ENCODE peak calls at places on chromosomes 11 and 22, in four cellular contexts. P is breast epithelium, A is esophagus squamous epithelium, W is small intestine. X is an unnamed sample. For H3K4me1, the result is how much of the 10 kb centered on the place peaks cover.

GRCh38 chr11:19577849-19578619 is 134.6 kb upstream of the NAV2 start:
- DNase-seq in P (no peak), W (no peak), A (no peak), X (peak)

GRCh38 chr22:23402275-23403151 is 177.6 kb downstream of the IGLL1 start:
- DNase-seq in P (peak), W (peak), A (no peak), X (no peak)

GRCh38 chr11:61657566-61657965 is 22.6 kb upstream of the DAGLA start:
- DNase-seq in A (no peak), W (no peak), P (peak), X (no peak)

GRCh38 chr11:19957301-19957985 is 202.8 kb downstream of the DBX1 start:
- DNase-seq in W (no peak), A (no peak), P (no peak), X (no peak)

GRCh38 chr22:42620084-42620483 is 5.4 kb upstream of the POLDIP3 start:
- DNase-seq in P (no peak), A (no peak), W (no peak), X (no peak)

GRCh38 chr11:62370743-62371440 is 33.6 kb downstream of the ASRGL1 start:
- DNase-seq in W (peak), P (no peak), A (no peak), X (no peak)

GRCh38 chr11:46917109-46918086 is 952 bp downstream of the LRP4 start:
- DNase-seq in A (no peak), W (peak), P (no peak), X (no peak)

GRCh38 chr22:24952837-24953293 is 349 bp downstream of the KIAA1671 start:
- DNase-seq in P (peak), A (no peak), W (peak), X (no peak)

GRCh38 chr11:88352139-88352538 is 14.6 kb upstream of the CTSC start:
- DNase-seq in P (no peak), A (no peak), W (no peak), X (no peak)

GRCh38 chr11:70210051-70210501 is 7.0 kb downstream of the FADD start:
- DNase-seq in P (no peak), A (no peak), W (no peak), X (no peak)

GRCh38 chr11:73200256-73200655 is 17.8 kb upstream of the P2RY2 start:
- DNase-seq in A (no peak), W (no peak), P (no peak), X (no peak)

GRCh38 chr11:30218278-30218677 is 12.5 kb upstream of the FSHB start:
- DNase-seq in A (no peak), W (no peak), P (no peak), X (no peak)

GRCh38 chr11:35261197-35261596 is 122.2 kb downstream of the CD44 start:
- DNase-seq in W (no peak), P (no peak), A (no peak), X (no peak)

GRCh38 chr11:133957926-133958325 is 1.2 kb upstream of the IGSF9B start:
- DNase-seq in A (no peak), P (no peak), W (no peak), X (no peak)

GRCh38 chr11:27875480-27876208 is 175.4 kb upstream of the BDNF start:
- DNase-seq in A (no peak), W (no peak), P (no peak), X (no peak)

GRCh38 chr11:73570415-73571114 is 27.3 kb downstream of the FAM168A start:
- DNase-seq in W (no peak), A (no peak), P (no peak), X (no peak)

GRCh38 chr11:120334894-120335462 is 1.2 kb upstream of the ARHGEF12 start:
- DNase-seq in W (peak), P (peak), A (no peak), X (peak)

GRCh38 chr11:115659061-115659963 is 155.1 kb upstream of the CADM1 start:
- DNase-seq in A (no peak), W (peak), P (no peak), X (no peak)

GRCh38 chr11:63512816-63513215 is 6.9 kb downstream of the LGALS12 start:
- DNase-seq in A (no peak), W (no peak), P (no peak), X (no peak)

GRCh38 chr11:104783241-104783640 is 115.0 kb downstream of the CASP12 start:
- DNase-seq in A (no peak), W (no peak), P (no peak), X (no peak)

GRCh38 chr11:39149214-39149613 is 2310.2 kb downstream of the LRRC4C start:
- DNase-seq in P (no peak), W (peak), A (no peak), X (no peak)

GRCh38 chr11:78851883-78852586 is 277.4 kb upstream of the NARS2 start:
- DNase-seq in W (no peak), A (no peak), P (no peak), X (no peak)

GRCh38 chr11:64564947-64565889 is 25.8 kb upstream of the SLC22A12 start:
- DNase-seq in P (no peak), W (no peak), A (no peak), X (no peak)

GRCh38 chr11:64568584-64569140 is 22.4 kb upstream of the SLC22A12 start:
- DNase-seq in W (no peak), P (no peak), A (no peak), X (no peak)

GRCh38 chr11:64566042-64566914 is 24.7 kb upstream of the SLC22A12 start:
- DNase-seq in A (no peak), P (peak), W (peak), X (no peak)

GRCh38 chr11:64568041-64568571 is 22.9 kb upstream of the SLC22A12 start:
- DNase-seq in P (no peak), W (no peak), A (no peak), X (no peak)

GRCh38 chr11:64566915-64567882 is 23.8 kb upstream of the SLC22A12 start:
- DNase-seq in W (no peak), P (peak), A (no peak), X (no peak)
- H3K4me3 ChIP-seq in W (no peak), P (no peak), A (no peak), X (no peak)

DNA sequence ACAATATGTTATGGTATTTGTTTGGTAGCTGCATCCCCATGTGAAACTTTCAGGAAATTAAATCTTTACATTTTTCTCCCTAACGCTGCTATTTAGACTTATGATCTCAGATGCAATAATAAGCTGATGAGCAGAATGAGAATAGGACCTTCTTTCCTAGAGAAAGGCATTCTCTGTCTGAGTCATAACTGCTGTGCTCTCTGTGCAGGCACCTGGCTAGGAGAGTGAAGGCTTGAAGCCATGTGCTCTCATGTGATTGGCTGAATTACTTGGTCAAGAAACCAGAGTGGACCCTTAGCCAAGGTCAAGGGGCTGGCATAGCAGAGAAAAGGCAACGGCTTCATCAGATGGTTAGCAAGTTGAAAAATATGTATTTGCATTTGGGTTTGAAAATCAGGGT is 185.0 kb downstream of the ADAMTS15 start:
- DNase-seq in P (no peak), A (no peak), W (no peak), X (no peak)
- H3K4me1 ChIP-seq in P (under half), A (under half), W (under half), X (under half)

DNA sequence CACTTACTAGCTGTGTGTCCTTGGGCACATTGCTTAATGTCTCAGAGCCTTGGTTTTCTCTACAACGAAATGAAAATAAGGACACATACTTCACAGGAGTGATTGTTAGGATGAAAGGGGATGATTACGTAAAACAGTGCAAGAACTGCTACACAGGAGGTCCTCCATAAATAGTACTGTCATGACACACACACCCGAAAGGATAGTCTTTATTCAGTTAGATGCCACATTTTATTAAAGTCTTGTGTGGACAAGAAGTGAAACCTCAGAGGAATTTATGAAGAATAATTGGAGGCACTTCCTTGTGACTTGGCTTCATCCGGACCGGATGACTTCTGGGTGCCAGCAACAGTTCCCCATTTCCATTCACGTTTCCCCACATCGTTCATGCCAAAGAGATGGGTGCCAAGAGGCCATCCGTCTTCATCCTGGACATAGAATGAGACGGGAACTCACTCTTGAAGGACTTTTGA is 67.4 kb upstream of the ATXN10 start:
- DNase-seq in W (no peak), P (peak), A (no peak), X (no peak)
- H3K4me3 ChIP-seq in W (no peak), P (no peak), A (no peak), X (no peak)

DNA sequence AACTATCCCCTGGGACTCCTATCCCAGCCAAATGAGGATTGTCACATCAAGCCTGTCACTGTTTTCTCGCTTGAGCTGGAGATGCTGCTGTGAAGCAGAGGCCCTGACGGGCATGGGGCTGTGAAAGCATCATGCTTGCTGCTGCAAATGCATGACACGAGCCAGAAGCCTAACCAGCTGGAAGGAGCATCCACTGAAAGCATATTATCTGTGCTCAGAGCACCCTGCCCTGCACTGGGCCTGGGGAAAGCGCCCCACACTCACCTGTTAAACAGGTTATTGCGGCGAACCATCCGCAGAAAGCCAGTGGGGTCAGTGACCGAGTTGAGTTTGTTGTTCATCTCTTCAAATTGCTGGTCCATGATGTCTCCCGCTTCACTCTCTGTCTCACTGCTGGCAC is 110.9 kb upstream of the PITPNB start:
- DNase-seq in P (no peak), A (no peak), W (no peak), X (no peak)
- H3K4me1 ChIP-seq in P (under half), A (under half), W (under half), X (half or more)

DNA sequence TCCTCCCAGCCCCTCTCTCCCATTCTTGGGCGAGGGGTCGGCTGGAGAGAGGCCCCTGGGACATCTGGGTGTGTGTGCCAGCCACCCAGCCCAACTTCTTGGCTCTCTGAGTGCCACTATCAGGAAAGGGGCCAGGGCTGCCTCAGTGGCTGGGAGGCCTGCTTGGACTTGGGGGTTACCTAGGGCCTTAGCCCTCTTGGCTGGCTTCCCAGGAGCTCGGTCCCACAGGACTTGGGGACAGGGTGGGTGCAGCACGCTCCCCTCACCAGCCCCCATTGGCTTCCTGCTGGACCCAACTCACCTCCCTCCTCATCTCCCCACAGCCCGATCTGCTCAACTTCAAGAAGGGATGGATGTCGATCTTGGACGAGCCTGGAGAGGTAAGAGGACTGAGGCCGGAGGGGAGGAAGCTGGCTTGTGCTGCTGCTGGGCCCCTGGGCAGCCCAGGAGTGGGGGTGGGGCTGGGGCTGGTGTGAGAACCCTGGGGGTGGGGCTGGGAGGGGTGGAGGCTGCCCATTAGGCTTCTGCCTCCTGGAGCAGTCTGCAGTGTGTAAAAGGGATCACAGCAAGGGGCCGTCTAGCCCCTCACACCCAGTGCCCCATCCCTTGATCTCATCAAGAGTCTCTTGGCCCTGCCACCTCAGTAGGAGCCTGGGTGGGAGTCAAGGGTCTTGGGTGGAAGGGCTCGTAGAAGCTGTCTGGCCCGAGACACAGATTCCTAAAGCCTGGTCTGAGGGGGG is 54.8 kb downstream of the TRIOBP start:
- DNase-seq in P (no peak), W (no peak), A (no peak), X (no peak)
- H3K4me3 ChIP-seq in P (no peak), W (no peak), A (peak), X (peak)

GRCh38 chr22:19759459-19759993 is 1.1 kb upstream of the TBX1 start:
- DNase-seq in P (no peak), A (no peak), W (no peak), X (no peak)
- H3K4me1 ChIP-seq in P (under half), A (under half), W (under half), X (under half)

DNA sequence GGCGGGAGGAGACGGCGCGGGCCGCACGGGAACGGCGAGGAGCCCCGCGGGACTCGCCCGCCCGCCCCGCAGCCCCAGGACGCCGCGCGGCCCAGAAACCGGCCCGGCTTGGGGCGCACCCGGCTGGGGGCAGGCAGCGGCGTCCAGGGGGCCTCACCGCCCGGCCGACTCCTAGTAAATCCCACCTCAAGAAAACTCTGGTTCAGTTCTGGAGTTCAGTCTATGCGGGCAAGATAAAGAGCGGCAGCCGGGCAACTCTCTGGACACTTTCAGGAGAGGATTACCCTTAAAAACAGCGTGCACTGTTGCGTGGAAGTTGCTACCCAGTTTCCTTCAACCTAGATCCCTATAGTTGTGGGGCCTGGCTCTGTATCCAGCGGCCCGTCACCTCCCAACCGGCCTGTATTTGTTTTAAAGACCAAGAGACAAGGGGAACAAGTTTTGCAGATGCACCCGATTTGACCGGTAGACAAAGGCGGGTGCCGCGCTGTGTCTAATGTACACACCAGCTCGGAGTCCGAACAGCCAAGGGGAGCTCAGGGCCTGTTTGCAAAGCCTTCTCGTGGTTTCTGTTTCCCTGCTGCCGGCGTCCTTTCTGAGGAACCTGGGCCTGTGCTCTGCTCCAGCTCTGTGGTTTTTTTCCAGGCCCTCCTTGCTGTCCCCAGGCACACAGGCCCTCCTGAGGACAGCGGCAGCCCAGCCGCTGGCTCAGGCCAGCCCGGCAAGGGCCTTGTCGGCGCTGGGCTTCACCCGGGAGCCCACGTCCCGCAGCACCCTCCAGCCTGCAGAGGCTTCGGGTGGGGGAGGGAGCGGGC is 1.1 kb downstream of the TBX1 start:
- DNase-seq in W (no peak), P (no peak), A (no peak), X (no peak)
- H3K4me3 ChIP-seq in W (no peak), P (peak), A (peak), X (peak)

GRCh38 chr22:27111796-27112195 is 454.4 kb downstream of the MIAT start:
- DNase-seq in P (no peak), A (no peak), W (no peak), X (no peak)

GRCh38 chr22:27108425-27109114 is 451.2 kb downstream of the MIAT start:
- DNase-seq in P (peak), W (peak), A (no peak), X (no peak)

GRCh38 chr22:27113211-27114030 is 456.0 kb downstream of the MIAT start:
- DNase-seq in P (peak), W (peak), A (no peak), X (peak)

GRCh38 chr22:27112273-27112672 is 454.9 kb downstream of the MIAT start:
- DNase-seq in A (no peak), P (no peak), W (no peak), X (no peak)

GRCh38 chr22:27110985-27111451 is 453.6 kb downstream of the MIAT start:
- DNase-seq in W (no peak), A (no peak), P (no peak), X (no peak)
- H3K4me1 ChIP-seq in W (under half), A (under half), P (under half), X (half or more)

DNA sequence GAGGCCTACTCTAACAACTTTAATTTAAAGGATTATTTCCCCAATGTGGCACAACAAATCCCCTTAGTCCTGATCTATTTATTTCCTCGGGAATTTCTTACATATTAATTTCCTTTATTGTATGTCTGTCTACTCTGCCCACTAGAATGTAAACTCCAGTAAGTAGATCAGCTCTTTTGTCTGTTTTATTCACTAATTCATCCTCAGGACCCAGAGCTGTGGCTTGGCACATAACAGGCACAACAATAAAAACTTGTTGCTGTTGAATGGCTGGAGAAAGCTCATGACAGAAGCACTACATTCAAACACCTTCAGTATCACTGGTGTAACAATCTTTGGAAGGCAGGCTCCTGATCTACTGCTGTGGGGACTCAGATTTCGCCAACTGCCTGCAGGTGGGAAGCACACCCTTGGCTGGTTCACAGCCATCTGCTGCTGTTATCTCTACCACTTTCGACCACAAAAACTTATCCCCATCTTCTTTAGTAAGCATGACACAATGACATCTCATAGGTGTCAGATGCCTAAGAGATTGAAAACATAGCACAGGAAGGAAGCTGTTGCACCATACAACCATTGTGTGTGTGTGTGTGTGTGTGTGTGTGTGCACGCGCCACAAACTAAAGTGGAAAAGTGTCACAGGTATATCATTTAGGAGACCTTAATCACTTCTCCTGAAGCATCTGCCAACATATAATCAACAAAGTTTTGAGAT is 11.9 kb downstream of the HIRA start:
- DNase-seq in W (no peak), A (no peak), P (no peak), X (no peak)
- H3K4me3 ChIP-seq in W (no peak), A (no peak), P (no peak), X (no peak)

DNA sequence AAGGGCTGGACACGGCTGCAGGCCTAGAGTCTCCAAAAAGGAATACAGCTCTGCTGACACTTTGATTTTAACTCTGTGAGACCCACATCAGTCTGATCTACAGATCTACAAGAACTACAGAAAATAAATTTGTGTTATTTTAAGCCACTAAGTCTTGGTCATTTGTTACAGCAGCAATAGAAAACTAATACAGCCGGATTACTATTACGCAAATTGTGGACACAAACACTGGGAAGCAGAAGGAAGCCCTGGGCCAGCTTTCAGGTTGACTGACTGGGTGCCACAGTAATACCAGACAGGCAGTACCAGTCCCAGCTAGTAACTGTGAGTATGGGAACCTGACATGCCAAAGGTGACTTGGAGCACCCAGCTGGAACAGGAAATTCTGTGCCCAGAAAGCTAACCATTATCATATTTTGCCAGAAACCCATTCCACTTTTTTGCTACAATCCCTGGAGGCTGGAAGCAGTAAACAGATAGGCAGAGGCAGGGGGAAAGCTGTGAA is 13.4 kb downstream of the SLC25A17 start:
- DNase-seq in W (no peak), P (no peak), A (no peak), X (no peak)
- H3K4me1 ChIP-seq in W (under half), P (under half), A (under half), X (under half)